ENCODE peak calls at places on chromosomes 3 and 15, in seven cellular contexts. X is tibial nerve, Y is A549, N is ovary, Z is H1, H is K562, T is sigmoid colon. R is an unnamed sample.

GRCh38 chr15:44535092-44535491 is 1.9 kb upstream of the EIF3J start:
- DNase-seq in X (no peak), Y (no peak), N (no peak), Z (peak; percentile 28), H (no peak), T (no peak), R (no peak)

GRCh38 chr3:140285380-140285779 is 350.4 kb downstream of the CLSTN2 start:
- DNase-seq in X (no peak), Y (no peak), N (no peak), Z (no peak), H (no peak), T (no peak), R (no peak)

GRCh38 chr15:63896336-63897115 is 62.8 kb upstream of the HERC1 start:
- DNase-seq in X (no peak), Y (peak; percentile 66), N (no peak), Z (no peak), H (peak; percentile 91), T (no peak), R (peak; percentile 31)

GRCh38 chr3:58952128-58952917 is 97.5 kb downstream of the CFAP20DC start:
- DNase-seq in X (no peak), Y (no peak), N (no peak), Z (no peak), H (no peak), T (no peak), R (no peak)

GRCh38 chr3:45124379-45124778 is 21.8 kb downstream of the CDCP1 start:
- DNase-seq in X (no peak), Y (peak; percentile 61), N (no peak), Z (no peak), H (no peak), T (no peak), R (no peak)

GRCh38 chr15:20352241-20353200 is 189.1 kb downstream of the GOLGA6L6 start:
- DNase-seq in X (no peak), Y (no peak), N (no peak), Z (no peak), H (no peak), T (peak; percentile 66), R (no peak)

GRCh38 chr3:157475921-157476395 is 27.3 kb downstream of the VEPH1 start:
- DNase-seq in X (no peak), Y (peak; percentile 42), N (no peak), Z (no peak), H (no peak), T (no peak), R (no peak)

GRCh38 chr15:51917493-51917892 is 54.1 kb downstream of the LEO1 start:
- DNase-seq in X (no peak), Y (peak; percentile 89), N (no peak), Z (no peak), H (peak; percentile 31), T (no peak), R (no peak)

GRCh38 chr3:130779031-130779430 is 32.4 kb upstream of the PIK3R4 start:
- DNase-seq in X (no peak), Y (no peak), N (no peak), Z (no peak), H (no peak), T (no peak), R (no peak)

DNA sequence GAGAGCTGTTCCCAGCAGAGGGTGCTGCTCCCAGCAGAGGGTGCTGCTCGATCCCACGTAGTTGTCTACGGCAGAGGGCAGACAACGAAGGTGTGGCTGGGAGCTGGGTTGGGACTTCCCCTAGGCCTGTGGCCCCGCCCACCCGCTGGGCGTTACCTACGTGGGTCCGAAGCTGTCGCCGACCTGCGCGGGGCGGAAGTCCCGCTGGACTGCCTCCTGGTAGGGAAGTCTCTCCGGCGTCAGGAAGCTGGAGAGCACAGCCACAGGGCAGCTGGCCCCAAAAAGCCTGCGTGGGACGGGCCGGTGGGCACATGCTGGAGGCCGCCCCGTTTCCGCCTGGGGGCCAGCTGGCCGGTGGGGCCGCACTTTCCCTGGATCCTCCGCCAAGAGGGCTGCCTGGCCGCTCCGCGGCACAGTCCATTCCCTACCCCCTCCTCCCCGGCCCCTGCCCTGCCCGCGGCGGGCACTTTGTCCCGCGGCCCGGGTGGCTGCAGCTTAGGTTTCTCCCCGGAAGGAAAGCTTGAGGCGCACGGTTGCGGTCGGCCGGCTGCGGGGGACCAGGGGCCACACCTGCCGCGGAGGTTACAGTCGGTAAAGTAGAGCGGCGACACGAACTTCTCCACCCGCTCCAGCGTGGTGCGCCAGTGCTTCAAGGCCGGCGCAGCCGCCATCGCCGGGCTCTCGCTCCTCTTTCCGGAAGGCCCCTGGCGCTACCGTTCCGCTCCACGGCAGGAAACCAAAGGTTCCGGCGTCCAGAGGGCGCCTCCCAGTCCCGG is at the start of gene MAN2C1:
- DNase-seq in X (peak; percentile 90), Y (peak; percentile 99), N (peak; percentile 94), Z (peak; percentile 94), H (peak; percentile 96), T (peak; percentile 98), R (peak; percentile 99)
- TF ChIP-seq EP300 in X (peak; percentile 26), Y (no peak), N (no peak), Z (peak; percentile 9), H (peak; percentile 21), T (peak; percentile 20), R (no peak)

GRCh38 chr3:141431411-141432378 is 55.1 kb upstream of the RASA2 start:
- DNase-seq in X (no peak), Y (no peak), N (no peak), Z (no peak), H (no peak), T (peak; percentile 88), R (no peak)
- TF ChIP-seq EP300 in X (no peak), Y (no peak), N (no peak), Z (no peak), H (no peak), T (peak; percentile 97), R (peak; percentile 26)

GRCh38 chr3:100603449-100603848 is 6.0 kb upstream of the ADGRG7 start:
- DNase-seq in X (no peak), Y (peak; percentile 59), N (no peak), Z (no peak), H (peak; percentile 15), T (no peak), R (no peak)
- TF ChIP-seq EP300 in X (no peak), Y (no peak), N (no peak), Z (no peak), H (no peak), T (no peak), R (no peak)

GRCh38 chr15:68277605-68278344 is at the start of gene FEM1B:
- DNase-seq in X (peak; percentile 77), Y (peak; percentile 98), N (peak; percentile 91), Z (peak; percentile 92), H (peak; percentile 90), T (peak; percentile 97), R (peak; percentile 92)
- TF ChIP-seq EP300 in X (peak; percentile 75), Y (no peak), N (peak; percentile 27), Z (no peak), H (peak; percentile 50), T (peak; percentile 36), R (no peak)

GRCh38 chr3:82839871-82840270 is 1078.4 kb upstream of the GBE1 start:
- DNase-seq in X (no peak), Y (no peak), N (no peak), Z (no peak), H (no peak), T (no peak), R (no peak)
- TF ChIP-seq EP300 in X (no peak), Y (no peak), N (no peak), Z (no peak), H (no peak), T (no peak), R (no peak)

GRCh38 chr15:70491183-70491621 is 272.2 kb downstream of the UACA start:
- DNase-seq in X (no peak), Y (no peak), N (no peak), Z (no peak), H (no peak), T (no peak), R (no peak)

GRCh38 chr15:70491641-70492040 is 271.7 kb downstream of the UACA start:
- DNase-seq in X (no peak), Y (no peak), N (no peak), Z (no peak), H (no peak), T (no peak), R (no peak)

GRCh38 chr15:70490838-70491155 is 272.6 kb downstream of the UACA start:
- DNase-seq in X (no peak), Y (no peak), N (no peak), Z (no peak), H (no peak), T (no peak), R (no peak)

GRCh38 chr15:70488941-70489848 is 274.2 kb downstream of the UACA start:
- DNase-seq in X (no peak), Y (no peak), N (no peak), Z (no peak), H (no peak), T (no peak), R (no peak)

GRCh38 chr15:70490148-70490837 is 273.1 kb downstream of the UACA start:
- DNase-seq in X (no peak), Y (no peak), N (no peak), Z (no peak), H (no peak), T (no peak), R (no peak)
- TF ChIP-seq EP300 in X (no peak), Y (no peak), N (no peak), Z (no peak), H (no peak), T (no peak), R (no peak)